ENCODE peak calls at places on chromosomes 16 and 17, in six cellular contexts. O is transverse colon, N is upper lobe of left lung, Y is stomach, T is K562, R is endothelial cell of umbilical vein. D is an unnamed sample.

GRCh38 chr16:85245307-85246172 is 133.3 kb upstream of the CIBAR2 start:
- DNase-seq in O (peak; percentile 53), Y (peak; percentile 44), T (peak; percentile 81), N (no peak), R (peak; percentile 53), D (no peak)

GRCh38 chr17:50266384-50267073 is 7.7 kb upstream of the TMEM92 start:
- DNase-seq in T (no peak), O (peak; percentile 39), N (peak; percentile 47), Y (peak; percentile 88), R (peak; percentile 59), D (peak; percentile 80)

GRCh38 chr16:23334421-23334853 is 32.3 kb downstream of the SCNN1B start:
- DNase-seq in T (no peak), O (no peak), N (no peak), Y (no peak), R (no peak), D (no peak)

GRCh38 chr16:54936979-54937672 is 6.5 kb downstream of the IRX5 start:
- DNase-seq in R (peak; percentile 24), N (peak; percentile 88), O (no peak), T (no peak), Y (no peak), D (peak; percentile 85)

GRCh38 chr16:11080327-11080967 is 136.1 kb downstream of the CLEC16A start:
- DNase-seq in R (no peak), N (no peak), T (no peak), Y (no peak), O (no peak), D (no peak)

GRCh38 chr17:76053230-76054111 is 18.8 kb downstream of the SRP68 start:
- DNase-seq in Y (no peak), R (peak; percentile 79), T (peak; percentile 62), O (no peak), N (no peak), D (no peak)

GRCh38 chr16:75761111-75761510 is 34.8 kb upstream of the CPHXL start:
- DNase-seq in T (peak; percentile 39), Y (no peak), R (no peak), O (no peak), N (no peak), D (no peak)

GRCh38 chr17:69501591-69502468 is 87.3 kb downstream of the MAP2K6 start:
- DNase-seq in T (no peak), R (peak; percentile 59), O (peak; percentile 47), Y (peak; percentile 49), N (no peak), D (no peak)

GRCh38 chr16:12317856-12318591 is 341.5 kb downstream of the SNX29 start:
- DNase-seq in N (no peak), Y (no peak), R (no peak), O (no peak), T (no peak), D (no peak)

GRCh38 chr16:50002190-50002589 is 22.8 kb upstream of the CNEP1R1 start:
- DNase-seq in R (no peak), N (no peak), T (no peak), O (no peak), Y (no peak), D (no peak)

GRCh38 chr17:42563543-42563942 is 1.6 kb downstream of the COASY start:
- DNase-seq in N (no peak), R (no peak), T (no peak), Y (peak; percentile 80), O (peak; percentile 40), D (no peak)

GRCh38 chr17:76969598-76970172 is 101.5 kb downstream of the MGAT5B start:
- DNase-seq in R (no peak), O (no peak), T (no peak), Y (no peak), N (no peak), D (no peak)

GRCh38 chr17:46108120-46108519 is 85.1 kb downstream of the KANSL1 start:
- DNase-seq in T (no peak), R (no peak), Y (no peak), N (no peak), O (no peak), D (no peak)

GRCh38 chr17:2075336-2076056 is 20.6 kb downstream of the HIC1 start:
- DNase-seq in R (no peak), N (peak; percentile 53), T (no peak), O (no peak), Y (no peak), D (no peak)

GRCh38 chr17:740240-741055 is 8.1 kb downstream of the TLCD3A start:
- DNase-seq in T (no peak), Y (no peak), O (peak; percentile 28), N (no peak), R (no peak), D (no peak)

GRCh38 chr17:56786989-56787482 is 46.7 kb downstream of the C17orf67 start:
- DNase-seq in O (peak; percentile 25), Y (no peak), R (peak; percentile 83), N (no peak), T (no peak), D (no peak)

GRCh38 chr17:65547253-65547670 is 14.2 kb downstream of the AXIN2 start:
- DNase-seq in T (no peak), O (peak; percentile 90), R (no peak), Y (peak; percentile 73), N (no peak), D (no peak)

GRCh38 chr16:14527411-14528044 is 102.5 kb downstream of the PARN start:
- DNase-seq in T (peak; percentile 28), O (no peak), R (no peak), Y (no peak), N (no peak), D (peak; percentile 69)

GRCh38 chr17:76527430-76528111 is 9.9 kb downstream of the CYGB start:
- DNase-seq in O (peak; percentile 77), Y (peak; percentile 60), T (no peak), N (peak; percentile 84), R (peak; percentile 66), D (no peak)

GRCh38 chr16:69924041-69924775 is 26.9 kb upstream of the CLEC18A start:
- DNase-seq in T (no peak), Y (no peak), R (no peak), O (no peak), N (no peak), D (no peak)

GRCh38 chr17:17401271-17401781 is 75.5 kb upstream of the MED9 start:
- DNase-seq in Y (no peak), N (no peak), O (no peak), R (no peak), T (peak; percentile 49), D (no peak)

GRCh38 chr16:1258906-1259759 is 3.3 kb downstream of the TPSD1 start:
- DNase-seq in T (no peak), N (peak; percentile 73), Y (no peak), O (no peak), R (no peak), D (no peak)

GRCh38 chr17:78127888-78128615 is 503 bp downstream of the TMC6 start:
- DNase-seq in T (peak; percentile 71), Y (peak; percentile 48), N (no peak), R (no peak), O (peak; percentile 51), D (peak; percentile 80)

GRCh38 chr16:50040710-50041109 is 15.7 kb downstream of the CNEP1R1 start:
- DNase-seq in O (no peak), Y (no peak), R (no peak), T (no peak), N (no peak), D (no peak)

GRCh38 chr17:43831633-43832032 is 1.3 kb downstream of the MPP3 start:
- DNase-seq in O (no peak), N (no peak), T (no peak), R (no peak), Y (no peak), D (no peak)

GRCh38 chr16:23976091-23977001 is 140.6 kb downstream of the PRKCB start:
- DNase-seq in O (no peak), T (no peak), N (no peak), R (no peak), Y (no peak), D (no peak)

GRCh38 chr17:28743243-28744103 is at the start of gene TRAF4:
- DNase-seq in Y (peak; percentile 89), N (peak; percentile 97), T (peak; percentile 95), R (peak; percentile 63), O (peak; percentile 89), D (no peak)

DNA sequence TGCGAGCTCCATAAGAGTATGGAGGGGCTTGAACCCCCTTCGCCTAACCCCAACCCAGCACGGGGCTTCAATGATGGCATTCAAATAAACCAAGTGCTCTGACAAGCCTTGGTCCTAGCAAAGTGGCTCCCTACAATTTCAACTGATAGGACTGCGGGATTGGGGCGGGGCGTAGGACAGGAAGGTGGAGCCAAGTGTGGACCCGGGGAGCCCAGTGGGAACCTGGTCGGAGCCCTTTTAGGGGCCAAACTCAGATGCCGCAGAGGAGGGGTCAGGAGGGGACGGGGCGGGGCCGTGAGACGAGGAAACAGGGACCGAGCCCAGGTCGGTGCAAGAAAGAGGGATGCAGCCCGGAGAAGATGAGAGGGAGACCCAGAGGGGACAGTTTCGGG is 13.2 kb upstream of the CDIPT start:
- DNase-seq in T (peak; percentile 66), Y (no peak), O (no peak), R (no peak), N (no peak), D (no peak)
- TF ChIP-seq POLR2AphosphoS5 in T (no peak), Y (no peak), O (no peak), R (no peak), N (no peak), D (no peak)

GRCh38 chr17:41329279-41329925 is 13.9 kb upstream of the KRTAP17-1 start:
- DNase-seq in O (peak; percentile 56), R (peak; percentile 44), T (peak; percentile 32), Y (peak; percentile 41), N (peak; percentile 42), D (no peak)
- TF ChIP-seq POLR2AphosphoS5 in O (no peak), R (no peak), T (no peak), Y (no peak), N (no peak), D (no peak)

GRCh38 chr16:66731101-66731500 is 20.3 kb downstream of the DYNC1LI2 start:
- DNase-seq in O (no peak), Y (no peak), T (no peak), R (no peak), N (no peak), D (no peak)

GRCh38 chr16:66728804-66729203 is 22.6 kb downstream of the DYNC1LI2 start:
- DNase-seq in Y (no peak), T (no peak), O (no peak), R (no peak), N (no peak), D (no peak)

GRCh38 chr16:66728117-66728787 is 23.2 kb downstream of the DYNC1LI2 start:
- DNase-seq in T (peak; percentile 50), R (peak; percentile 70), N (no peak), O (peak; percentile 22), Y (peak; percentile 37), D (no peak)
- TF ChIP-seq POLR2AphosphoS5 in T (peak; percentile 7), R (peak; percentile 33), N (no peak), O (no peak), Y (peak; percentile 32), D (no peak)

GRCh38 chr17:58001461-58002124 is 5.5 kb downstream of the SRSF1 start:
- DNase-seq in R (no peak), O (no peak), T (no peak), Y (no peak), N (no peak), D (no peak)
- TF ChIP-seq POLR2AphosphoS5 in R (peak; percentile 22), O (no peak), T (no peak), Y (no peak), N (no peak), D (no peak)

D was measured in suprapubic skin.